ENCODE peak calls at places on chromosomes 13 and 19, in four cellular contexts. X, O, B and R are unnamed samples.

GRCh38 chr19:45809643-45810159 is 5.4 kb downstream of the RSPH6A start:
- DNase-seq in X (no peak), O (no peak), B (peak), R (no peak)

GRCh38 chr19:2252481-2253105 is 3.5 kb downstream of the AMH start:
- DNase-seq in X (no peak), O (no peak), B (no peak), R (no peak)

GRCh38 chr13:85170372-85170771 is 628.8 kb downstream of the SLITRK6 start:
- DNase-seq in X (no peak), O (no peak), B (no peak), R (no peak)

GRCh38 chr13:44790289-44790688 is 199.0 kb downstream of the NUFIP1 start:
- DNase-seq in X (no peak), O (no peak), B (no peak), R (no peak)

GRCh38 chr19:8832132-8833021 is at the start of the genes MBD3L1 and ZNF558:
- DNase-seq in X (peak), O (peak), B (peak), R (peak)

GRCh38 chr13:53782400-53783030 is 753.9 kb downstream of the OLFM4 start:
- DNase-seq in X (peak), O (no peak), B (peak), R (peak)

GRCh38 chr13:46211521-46212351 is at the start of gene LRRC63:
- DNase-seq in X (peak), O (peak), B (peak), R (peak)

GRCh38 chr13:29800687-29801086 is 49.7 kb downstream of the UBL3 start:
- DNase-seq in X (no peak), O (no peak), B (no peak), R (no peak)